ENCODE peak calls at places on chromosome 1, in six cellular contexts. W is psoas muscle, D is H1, F is upper lobe of right lung, P is adrenal gland, K is upper lobe of left lung. S is an unnamed sample. For H3K4me1, the result is how much of the 10 kb centered on the place peaks cover.

GRCh38 chr1:27598902-27599528 is 4.9 kb downstream of the AHDC1 start:
- DNase-seq in K (peak), F (no peak), D (no peak), P (peak), W (peak), S (peak)

GRCh38 chr1:8681317-8681650 is 136.2 kb downstream of the RERE start:
- DNase-seq in K (no peak), W (no peak), P (no peak), D (no peak), F (no peak), S (no peak)

GRCh38 chr1:23402286-23403037 is 22.1 kb downstream of the TCEA3 start:
- DNase-seq in D (no peak), W (no peak), F (no peak), P (peak), K (no peak), S (no peak)

GRCh38 chr1:11668516-11668915 is 4.5 kb downstream of the FBXO6 start:
- DNase-seq in F (no peak), W (no peak), D (no peak), K (no peak), P (no peak), S (no peak)

GRCh38 chr1:209594440-209594839 is 10.9 kb downstream of the CAMK1G start:
- DNase-seq in P (no peak), D (no peak), F (no peak), K (no peak), W (no peak), S (no peak)

GRCh38 chr1:67190942-67191341 is 24.7 kb downstream of the IL23R start:
- DNase-seq in D (no peak), K (no peak), W (no peak), F (no peak), P (no peak), S (no peak)

GRCh38 chr1:53366901-53367502 is 39.1 kb upstream of the LRP8 start:
- DNase-seq in K (no peak), P (no peak), W (no peak), F (peak), D (no peak), S (no peak)

GRCh38 chr1:118300808-118301207 is 115.8 kb upstream of the SPAG17 start:
- DNase-seq in P (no peak), D (peak), F (no peak), K (no peak), W (no peak), S (no peak)

GRCh38 chr1:94279462-94279861 is 42.1 kb upstream of the ARHGAP29 start:
- DNase-seq in D (no peak), P (no peak), W (no peak), K (no peak), F (no peak), S (no peak)

GRCh38 chr1:19220080-19220846 is 10.2 kb upstream of the UBR4 start:
- DNase-seq in K (no peak), W (no peak), P (no peak), D (no peak), F (no peak), S (no peak)

GRCh38 chr1:39729030-39729429 is 9.7 kb upstream of the PPIE start:
- DNase-seq in D (no peak), K (no peak), F (no peak), P (no peak), W (no peak), S (no peak)

GRCh38 chr1:94522304-94522703 is 19.3 kb downstream of the F3 start:
- DNase-seq in F (no peak), W (no peak), P (peak), K (no peak), D (no peak), S (peak)

GRCh38 chr1:59705849-59706599 is 108.7 kb upstream of the HOOK1 start:
- DNase-seq in D (no peak), F (no peak), P (no peak), K (no peak), W (peak), S (no peak)

GRCh38 chr1:111471012-111471411 is 2.8 kb upstream of the C1orf162 start:
- DNase-seq in K (no peak), P (peak), W (peak), D (no peak), F (peak), S (no peak)

GRCh38 chr1:39858315-39858714 is 25.0 kb downstream of the TRIT1 start:
- DNase-seq in P (no peak), F (no peak), K (no peak), W (no peak), D (no peak), S (no peak)

GRCh38 chr1:167221126-167221803 is 579 bp downstream of the POU2F1 start:
- DNase-seq in W (peak), D (no peak), P (no peak), K (peak), F (no peak), S (peak)

GRCh38 chr1:180451504-180451903 is 50.9 kb downstream of the ACBD6 start:
- DNase-seq in D (no peak), W (no peak), K (no peak), F (no peak), P (no peak), S (no peak)

GRCh38 chr1:77014396-77014795 is 147.1 kb downstream of the ST6GALNAC5 start:
- DNase-seq in F (no peak), W (no peak), D (no peak), K (no peak), P (no peak), S (no peak)

GRCh38 chr1:200240655-200241054 is 169.2 kb downstream of the ZNF281 start:
- DNase-seq in F (no peak), P (peak), W (no peak), K (no peak), D (no peak), S (no peak)

GRCh38 chr1:230090194-230090711 is 23.2 kb downstream of the GALNT2 start:
- DNase-seq in D (no peak), W (no peak), P (peak), F (no peak), K (no peak), S (no peak)

GRCh38 chr1:156104065-156104810 is 10.3 kb upstream of the LMNA start:
- DNase-seq in P (peak), F (peak), D (no peak), K (peak), W (peak), S (peak)

GRCh38 chr1:159121526-159121925 is 45.0 kb upstream of the AIM2 start:
- DNase-seq in P (no peak), K (no peak), D (no peak), W (no peak), F (no peak), S (no peak)

GRCh38 chr1:111309690-111310089 is 19.0 kb downstream of the CHIA start:
- DNase-seq in W (no peak), P (no peak), F (no peak), K (no peak), D (no peak), S (no peak)

GRCh38 chr1:159014003-159014571 is 4.4 kb downstream of the IFI16 start:
- DNase-seq in F (no peak), D (no peak), K (no peak), W (no peak), P (no peak), S (no peak)

GRCh38 chr1:116309090-116309870 is 63.8 kb upstream of the ATP1A1 start:
- DNase-seq in W (no peak), K (no peak), P (no peak), F (no peak), D (no peak), S (no peak)

GRCh38 chr1:2342384-2343022 is 48.9 kb downstream of the MORN1 start:
- DNase-seq in F (no peak), P (no peak), W (peak), D (no peak), K (no peak), S (no peak)

GRCh38 chr1:2229032-2229920 is 1.2 kb downstream of the SKI start:
- DNase-seq in D (no peak), F (peak), K (peak), W (peak), P (peak), S (peak)

GRCh38 chr1:2255420-2256369 is 27.6 kb downstream of the SKI start:
- DNase-seq in W (peak), P (peak), F (no peak), K (no peak), D (no peak), S (no peak)

GRCh38 chr1:72365693-72366092 is 83.4 kb upstream of the NEGR1 start:
- DNase-seq in P (no peak), W (no peak), D (no peak), F (no peak), K (no peak), S (no peak)

GRCh38 chr1:2322593-2323295 is 68.6 kb downstream of the MORN1 start:
- DNase-seq in F (no peak), K (peak), D (no peak), P (no peak), W (peak), S (no peak)

GRCh38 chr1:44084998-44085675 is 33.5 kb upstream of the KLF17 start:
- DNase-seq in W (no peak), K (no peak), D (no peak), F (no peak), P (no peak), S (no peak)

GRCh38 chr1:229229721-229230135 is 41.2 kb upstream of the RAB4A start:
- DNase-seq in D (no peak), F (no peak), W (peak), K (no peak), P (peak), S (no peak)

GRCh38 chr1:45802343-45803298 is 791 bp upstream of the MAST2 start:
- DNase-seq in P (peak), K (no peak), F (peak), D (peak), W (peak), S (peak)

GRCh38 chr1:172343246-172344099 is 77.0 kb upstream of the C1orf105 start:
- DNase-seq in P (no peak), W (no peak), D (no peak), F (no peak), K (no peak), S (no peak)

GRCh38 chr1:36093919-36094318 is 5.2 kb downstream of the ADPRS start:
- DNase-seq in P (peak), F (no peak), W (no peak), D (no peak), K (no peak), S (peak)

GRCh38 chr1:84582802-84583587 is 8.8 kb upstream of the CTBS start:
- DNase-seq in K (no peak), W (no peak), F (no peak), D (no peak), P (no peak), S (peak)

GRCh38 chr1:16172964-16173446 is 17.1 kb upstream of the EPHA2 start:
- DNase-seq in F (no peak), D (no peak), K (no peak), P (peak), W (no peak), S (no peak)

GRCh38 chr1:16171314-16172223 is 15.7 kb upstream of the EPHA2 start:
- DNase-seq in W (no peak), F (no peak), P (no peak), D (no peak), K (no peak), S (no peak)

GRCh38 chr1:16173447-16174260 is 17.8 kb upstream of the EPHA2 start:
- DNase-seq in P (peak), K (peak), D (no peak), W (no peak), F (peak), S (peak)

GRCh38 chr1:16174261-16174871 is 18.5 kb upstream of the EPHA2 start:
- DNase-seq in F (no peak), W (no peak), P (no peak), K (no peak), D (no peak), S (no peak)

DNA sequence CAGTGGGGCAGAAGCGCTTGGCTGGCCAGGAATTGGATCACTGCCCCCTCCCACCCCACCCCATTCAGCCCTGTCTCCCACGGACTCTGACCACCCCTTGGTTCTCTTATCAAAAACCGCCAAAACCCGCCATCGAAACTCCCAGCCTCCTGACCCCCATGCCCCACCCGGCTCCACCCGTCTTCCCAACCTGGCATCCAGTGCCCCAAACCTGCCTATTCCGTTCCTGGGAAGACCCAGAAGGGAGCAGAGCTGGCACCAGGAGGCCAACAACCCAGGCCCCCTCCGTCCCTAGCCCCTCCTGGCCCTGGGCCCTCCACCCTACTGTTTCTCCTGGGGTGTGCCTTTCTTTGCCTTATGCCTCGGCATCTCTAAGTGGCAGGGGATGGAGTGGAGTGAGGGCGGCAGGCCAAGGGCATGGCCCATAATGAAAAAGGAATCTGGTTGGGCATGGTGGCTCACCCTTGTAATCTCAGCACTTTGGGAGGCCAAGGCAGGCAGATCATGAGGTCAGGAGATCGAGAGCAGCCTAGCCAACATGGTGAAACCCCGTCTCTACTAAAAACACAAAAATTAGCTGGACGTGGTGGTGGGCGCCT is 16.5 kb upstream of the EPHA2 start:
- DNase-seq in K (no peak), P (no peak), F (no peak), W (no peak), D (no peak), S (no peak)
- H3K4me1 ChIP-seq in K (half or more), P (half or more), F (half or more), W (under half), D (under half), S (under half)

GRCh38 chr1:221962385-221962784 is 220.5 kb upstream of the DUSP10 start:
- DNase-seq in W (no peak), D (no peak), F (no peak), K (no peak), P (no peak), S (no peak)
- H3K4me3 ChIP-seq in W (no peak), D (no peak), F (no peak), K (no peak), P (no peak), S (no peak)

DNA sequence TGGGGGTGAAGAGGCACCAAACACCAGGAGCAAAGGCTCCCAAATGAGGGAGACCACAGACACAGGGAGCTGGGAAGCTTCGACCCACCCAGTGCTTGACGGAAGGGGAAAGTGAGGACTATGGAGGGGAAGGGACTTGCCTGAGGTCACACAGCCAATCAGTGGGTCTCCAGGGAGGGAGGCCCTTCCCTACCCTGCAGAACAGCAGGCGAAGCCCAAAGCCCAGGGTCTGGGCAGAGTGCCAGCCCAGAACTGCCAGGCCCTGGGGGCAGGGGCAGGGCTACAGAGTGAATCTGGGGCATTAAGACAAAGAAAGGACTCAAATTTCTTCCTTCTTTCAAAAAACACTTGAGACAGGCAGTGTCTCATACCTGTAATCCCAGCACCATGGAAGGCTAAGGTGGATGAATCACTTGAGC is 45.5 kb upstream of the ECE1 start:
- DNase-seq in W (no peak), D (no peak), P (peak), K (no peak), F (no peak), S (peak)
- H3K4me1 ChIP-seq in W (half or more), D (under half), P (half or more), K (half or more), F (half or more), S (under half)

DNA sequence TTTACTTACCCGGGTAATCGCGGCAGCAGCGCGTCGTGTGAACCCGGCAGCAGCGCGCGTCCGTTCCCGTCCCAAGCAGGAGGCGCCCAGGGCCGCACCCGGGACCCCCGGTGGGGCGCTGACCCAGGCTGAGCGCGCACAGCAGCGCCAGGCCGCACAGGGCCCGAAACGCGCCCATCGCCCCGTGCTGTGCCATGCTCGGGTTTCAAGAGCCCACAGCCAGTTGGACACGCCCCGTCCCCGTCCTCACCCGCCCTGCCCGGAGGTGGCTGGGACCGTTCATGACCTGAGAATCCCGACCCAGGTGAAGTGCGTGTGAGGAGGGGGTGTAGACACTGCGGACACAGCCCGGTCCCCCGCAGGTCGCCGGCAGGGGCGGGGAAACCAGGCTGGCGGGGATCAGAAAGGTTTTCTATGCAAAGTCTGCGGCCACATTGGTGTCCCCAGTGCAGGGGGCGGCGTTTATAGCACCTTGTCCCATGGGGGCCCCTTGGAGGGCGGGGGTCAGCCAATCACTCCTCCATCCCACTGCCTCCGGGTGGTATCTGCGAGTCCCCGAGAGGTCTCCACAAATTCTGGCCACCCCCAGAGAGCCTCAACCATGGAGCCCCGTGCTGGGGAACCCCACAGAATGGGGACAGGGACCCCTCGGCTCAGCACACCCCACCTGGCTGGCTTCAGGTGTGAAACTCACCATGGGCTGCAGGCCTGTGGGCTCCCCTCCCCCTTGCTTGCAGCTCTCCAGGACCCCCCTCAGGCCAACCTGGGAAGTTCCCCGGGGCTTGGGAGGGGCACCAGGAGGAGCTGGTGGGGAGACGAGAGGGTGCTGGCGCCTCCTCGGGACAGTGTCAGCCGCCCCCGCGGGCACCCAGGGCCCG is at the start of gene TNFRSF18:
- DNase-seq in D (peak), P (no peak), W (peak), K (peak), F (no peak), S (peak)
- H3K4me3 ChIP-seq in D (peak), P (no peak), W (peak), K (peak), F (peak), S (no peak)